ENCODE peak calls at places on chromosomes 3 and 15, in nine cellular contexts. A is HAP-1; D is bronchial epithelial cell; C is T-cell; O is GM04504; G is kidney epithelial cell; T is fibroblast of the aortic adventitia; U is stimulated activated CD8-positive, alpha-beta memory T cell treated with anti-CD3 and anti-CD28 coated beads, Interleukin-12 subunit alpha, Interleukin-12 subunit beta, amount 100 ng/mL, for 1 hour; K is NCI-H1417. X is an unnamed sample.

GRCh38 chr3:116038968-116039950 is 406.0 kb downstream of the LSAMP start:
- DNase-seq in A (no peak), D (peak), C (no peak), O (peak), G (no peak), T (peak), U (no peak), K (no peak), X (peak)

GRCh38 chr3:54167999-54168398 is 45.6 kb downstream of the CACNA2D3 start:
- DNase-seq in A (no peak), D (no peak), C (no peak), O (no peak), G (no peak), T (no peak), U (no peak), K (no peak), X (no peak)

GRCh38 chr15:101124731-101125558 is 126.9 kb downstream of the CHSY1 start:
- DNase-seq in A (no peak), D (peak), C (no peak), O (peak), G (no peak), T (peak), U (no peak), K (no peak), X (no peak)

GRCh38 chr15:101115887-101116680 is 135.8 kb downstream of the CHSY1 start:
- DNase-seq in A (no peak), D (no peak), C (no peak), O (no peak), G (no peak), T (peak), U (no peak), K (no peak), X (peak)

GRCh38 chr3:151925876-151926275 is 52.4 kb downstream of the SUCNR1 start:
- DNase-seq in A (no peak), D (peak), C (no peak), O (peak), G (peak), T (peak), U (no peak), K (no peak), X (no peak)

GRCh38 chr3:194598771-194599557 is 34.3 kb downstream of the TMEM44 start:
- DNase-seq in A (no peak), D (no peak), C (no peak), O (peak), G (peak), T (peak), U (no peak), K (no peak), X (no peak)

GRCh38 chr3:160291290-160291908 is 66.2 kb downstream of the C3orf80 start:
- DNase-seq in A (no peak), D (no peak), C (no peak), O (no peak), G (no peak), T (no peak), U (no peak), K (no peak), X (no peak)

GRCh38 chr15:46316024-46316423 is 681.2 kb downstream of the SQOR start:
- DNase-seq in A (no peak), D (no peak), C (no peak), O (no peak), G (no peak), T (no peak), U (no peak), K (no peak), X (no peak)

GRCh38 chr3:57287205-57287604 is 5.3 kb downstream of the ASB14 start:
- DNase-seq in A (no peak), D (no peak), C (no peak), O (no peak), G (no peak), T (no peak), U (no peak), K (no peak), X (no peak)

GRCh38 chr3:154943981-154944380 is 136.1 kb upstream of the MME start:
- DNase-seq in A (no peak), D (peak), C (no peak), O (no peak), G (no peak), T (no peak), U (no peak), K (no peak), X (no peak)

GRCh38 chr15:67186226-67186649 is 68.2 kb downstream of the AAGAB start:
- DNase-seq in A (no peak), D (no peak), C (no peak), O (no peak), G (no peak), T (peak), U (no peak), K (no peak), X (no peak)

GRCh38 chr3:121698914-121699313 is 38.2 kb upstream of the HCLS1 start:
- DNase-seq in A (no peak), D (no peak), C (no peak), O (no peak), G (no peak), T (no peak), U (no peak), K (no peak), X (no peak)

GRCh38 chr3:53328750-53329149 is 18.6 kb downstream of the DCP1A start:
- DNase-seq in A (no peak), D (no peak), C (no peak), O (no peak), G (no peak), T (peak), U (no peak), K (no peak), X (no peak)

GRCh38 chr3:150062492-150062891 is 91.8 kb upstream of the PFN2 start:
- DNase-seq in A (no peak), D (peak), C (no peak), O (no peak), G (no peak), T (peak), U (no peak), K (no peak), X (no peak)

GRCh38 chr3:104132566-104132997 is 1234.1 kb upstream of the ALCAM start:
- DNase-seq in A (no peak), D (peak), C (no peak), O (no peak), G (no peak), T (no peak), U (no peak), K (no peak), X (no peak)

GRCh38 chr15:71725215-71725955 is 85.0 kb upstream of the NR2E3 start:
- DNase-seq in A (no peak), D (peak), C (no peak), O (peak), G (no peak), T (peak), U (no peak), K (no peak), X (no peak)

GRCh38 chr15:54045397-54045796 is 67.2 kb downstream of the UNC13C start:
- DNase-seq in A (no peak), D (peak), C (no peak), O (no peak), G (no peak), T (no peak), U (no peak), K (no peak), X (no peak)

GRCh38 chr3:15601046-15601398 is 347 bp downstream of the HACL1 start:
- DNase-seq in A (no peak), D (peak), C (no peak), O (no peak), G (no peak), T (no peak), U (no peak), K (no peak), X (no peak)

GRCh38 chr15:81760686-81761085 is 285.1 kb downstream of the MEX3B start:
- DNase-seq in A (no peak), D (no peak), C (no peak), O (no peak), G (no peak), T (no peak), U (no peak), K (no peak), X (no peak)

GRCh38 chr3:184658223-184658860 is 53.5 kb downstream of the MAGEF1 start:
- DNase-seq in A (no peak), D (no peak), C (no peak), O (no peak), G (no peak), T (no peak), U (no peak), K (no peak), X (no peak)

GRCh38 chr3:195441476-195441970 is 1.3 kb downstream of the ACAP2 start:
- DNase-seq in A (peak), D (no peak), C (no peak), O (no peak), G (no peak), T (peak), U (no peak), K (no peak), X (peak)

GRCh38 chr15:91258436-91258779 is 158.4 kb downstream of the SV2B start:
- DNase-seq in A (no peak), D (no peak), C (no peak), O (no peak), G (no peak), T (no peak), U (no peak), K (no peak), X (no peak)

GRCh38 chr3:4322635-4323034 is 19.5 kb downstream of the SETMAR start:
- DNase-seq in A (no peak), D (peak), C (no peak), O (peak), G (no peak), T (peak), U (no peak), K (no peak), X (no peak)

GRCh38 chr3:196219970-196220311 is 3.6 kb downstream of the SLC51A start:
- DNase-seq in A (no peak), D (no peak), C (no peak), O (no peak), G (no peak), T (no peak), U (no peak), K (no peak), X (no peak)

GRCh38 chr3:37885831-37886230 is 24.2 kb downstream of the CTDSPL start:
- DNase-seq in A (no peak), D (no peak), C (no peak), O (no peak), G (no peak), T (no peak), U (no peak), K (no peak), X (no peak)

GRCh38 chr3:146895026-146895749 is 290.0 kb upstream of the PLSCR5 start:
- DNase-seq in A (no peak), D (peak), C (no peak), O (peak), G (no peak), T (peak), U (no peak), K (no peak), X (no peak)

GRCh38 chr3:53132347-53132746 is 2.1 kb upstream of the RFT1 start:
- DNase-seq in A (no peak), D (no peak), C (no peak), O (no peak), G (no peak), T (no peak), U (no peak), K (no peak), X (no peak)

GRCh38 chr15:89654847-89655805 is at the start of gene KIF7:
- DNase-seq in A (peak), D (no peak), C (no peak), O (no peak), G (no peak), T (peak), U (no peak), K (peak), X (no peak)

GRCh38 chr15:75307778-75308390 is 25.2 kb downstream of the GOLGA6D start:
- DNase-seq in A (peak), D (peak), C (no peak), O (no peak), G (no peak), T (peak), U (no peak), K (peak), X (no peak)

X was measured in anterior cingulate cortex.